ENCODE peak calls at places on chromosomes 16 and 17, in six cellular contexts. One of them, this sample, is unnamed.

GRCh38 chr17:58991718-58992331 is 114.9 kb downstream of the TRIM37 start:
- DNase-seq in stimulated activated CD4-positive, alpha-beta T cell treated with anti-CD3 and anti-CD28 coated beads, TNF-alpha, amount 100 ng/mL, for 48 hours: no peak
- DNase-seq in OCI-LY7: no peak
- DNase-seq in stimulated activated CD8-positive, alpha-beta memory T cell treated with anti-CD3 and anti-CD28 coated beads, Interleukin-7, amount 100 ng/mL, for 4 hours: no peak
- DNase-seq in amniotic stem cell: peak
- DNase-seq in activated naive CD4-positive, alpha-beta T cell treated with anti-CD3 and anti-CD28 coated beads for 36 hours: peak
- DNase-seq in this sample: no peak

GRCh38 chr16:7437843-7438242 is 105.2 kb downstream of the RBFOX1 start:
- DNase-seq in OCI-LY7: no peak
- DNase-seq in amniotic stem cell: no peak
- DNase-seq in stimulated activated CD4-positive, alpha-beta T cell treated with anti-CD3 and anti-CD28 coated beads, TNF-alpha, amount 100 ng/mL, for 48 hours: no peak
- DNase-seq in activated naive CD4-positive, alpha-beta T cell treated with anti-CD3 and anti-CD28 coated beads for 36 hours: no peak
- DNase-seq in stimulated activated CD8-positive, alpha-beta memory T cell treated with anti-CD3 and anti-CD28 coated beads, Interleukin-7, amount 100 ng/mL, for 4 hours: no peak
- DNase-seq in this sample: no peak

GRCh38 chr16:1933097-1933661 is 9.8 kb downstream of the MSRB1 start:
- DNase-seq in stimulated activated CD8-positive, alpha-beta memory T cell treated with anti-CD3 and anti-CD28 coated beads, Interleukin-7, amount 100 ng/mL, for 4 hours: no peak
- DNase-seq in stimulated activated CD4-positive, alpha-beta T cell treated with anti-CD3 and anti-CD28 coated beads, TNF-alpha, amount 100 ng/mL, for 48 hours: no peak
- DNase-seq in amniotic stem cell: no peak
- DNase-seq in OCI-LY7: no peak
- DNase-seq in activated naive CD4-positive, alpha-beta T cell treated with anti-CD3 and anti-CD28 coated beads for 36 hours: no peak
- DNase-seq in this sample: no peak

GRCh38 chr17:64083571-64084085 is 46.3 kb downstream of the ERN1 start:
- DNase-seq in OCI-LY7: peak
- DNase-seq in stimulated activated CD8-positive, alpha-beta memory T cell treated with anti-CD3 and anti-CD28 coated beads, Interleukin-7, amount 100 ng/mL, for 4 hours: no peak
- DNase-seq in amniotic stem cell: no peak
- DNase-seq in stimulated activated CD4-positive, alpha-beta T cell treated with anti-CD3 and anti-CD28 coated beads, TNF-alpha, amount 100 ng/mL, for 48 hours: no peak
- DNase-seq in activated naive CD4-positive, alpha-beta T cell treated with anti-CD3 and anti-CD28 coated beads for 36 hours: no peak
- DNase-seq in this sample: no peak

GRCh38 chr17:42895185-42895555 is 5.4 kb upstream of the G6PC1 start:
- DNase-seq in OCI-LY7: no peak
- DNase-seq in stimulated activated CD4-positive, alpha-beta T cell treated with anti-CD3 and anti-CD28 coated beads, TNF-alpha, amount 100 ng/mL, for 48 hours: no peak
- DNase-seq in amniotic stem cell: peak
- DNase-seq in stimulated activated CD8-positive, alpha-beta memory T cell treated with anti-CD3 and anti-CD28 coated beads, Interleukin-7, amount 100 ng/mL, for 4 hours: no peak
- DNase-seq in activated naive CD4-positive, alpha-beta T cell treated with anti-CD3 and anti-CD28 coated beads for 36 hours: no peak
- DNase-seq in this sample: no peak

GRCh38 chr16:85173077-85173980 is 61.1 kb upstream of the CIBAR2 start:
- DNase-seq in stimulated activated CD4-positive, alpha-beta T cell treated with anti-CD3 and anti-CD28 coated beads, TNF-alpha, amount 100 ng/mL, for 48 hours: no peak
- DNase-seq in amniotic stem cell: peak
- DNase-seq in stimulated activated CD8-positive, alpha-beta memory T cell treated with anti-CD3 and anti-CD28 coated beads, Interleukin-7, amount 100 ng/mL, for 4 hours: no peak
- DNase-seq in OCI-LY7: no peak
- DNase-seq in activated naive CD4-positive, alpha-beta T cell treated with anti-CD3 and anti-CD28 coated beads for 36 hours: no peak
- DNase-seq in this sample: no peak

GRCh38 chr16:84532299-84532724 is 27.9 kb upstream of the MEAK7 start:
- DNase-seq in stimulated activated CD4-positive, alpha-beta T cell treated with anti-CD3 and anti-CD28 coated beads, TNF-alpha, amount 100 ng/mL, for 48 hours: no peak
- DNase-seq in activated naive CD4-positive, alpha-beta T cell treated with anti-CD3 and anti-CD28 coated beads for 36 hours: no peak
- DNase-seq in amniotic stem cell: peak
- DNase-seq in OCI-LY7: no peak
- DNase-seq in stimulated activated CD8-positive, alpha-beta memory T cell treated with anti-CD3 and anti-CD28 coated beads, Interleukin-7, amount 100 ng/mL, for 4 hours: no peak
- DNase-seq in this sample: no peak

GRCh38 chr16:50591800-50592771 is 43.9 kb downstream of the NKD1 start:
- DNase-seq in stimulated activated CD4-positive, alpha-beta T cell treated with anti-CD3 and anti-CD28 coated beads, TNF-alpha, amount 100 ng/mL, for 48 hours: no peak
- DNase-seq in activated naive CD4-positive, alpha-beta T cell treated with anti-CD3 and anti-CD28 coated beads for 36 hours: no peak
- DNase-seq in OCI-LY7: no peak
- DNase-seq in stimulated activated CD8-positive, alpha-beta memory T cell treated with anti-CD3 and anti-CD28 coated beads, Interleukin-7, amount 100 ng/mL, for 4 hours: no peak
- DNase-seq in amniotic stem cell: no peak
- DNase-seq in this sample: no peak

GRCh38 chr17:64622931-64623654 is 39.0 kb downstream of the SMURF2 start:
- DNase-seq in OCI-LY7: no peak
- DNase-seq in stimulated activated CD8-positive, alpha-beta memory T cell treated with anti-CD3 and anti-CD28 coated beads, Interleukin-7, amount 100 ng/mL, for 4 hours: no peak
- DNase-seq in stimulated activated CD4-positive, alpha-beta T cell treated with anti-CD3 and anti-CD28 coated beads, TNF-alpha, amount 100 ng/mL, for 48 hours: no peak
- DNase-seq in amniotic stem cell: peak
- DNase-seq in activated naive CD4-positive, alpha-beta T cell treated with anti-CD3 and anti-CD28 coated beads for 36 hours: no peak
- DNase-seq in this sample: no peak

GRCh38 chr17:51666971-51667721 is 406.8 kb downstream of the UTP18 start:
- DNase-seq in OCI-LY7: no peak
- DNase-seq in stimulated activated CD4-positive, alpha-beta T cell treated with anti-CD3 and anti-CD28 coated beads, TNF-alpha, amount 100 ng/mL, for 48 hours: no peak
- DNase-seq in activated naive CD4-positive, alpha-beta T cell treated with anti-CD3 and anti-CD28 coated beads for 36 hours: no peak
- DNase-seq in amniotic stem cell: no peak
- DNase-seq in stimulated activated CD8-positive, alpha-beta memory T cell treated with anti-CD3 and anti-CD28 coated beads, Interleukin-7, amount 100 ng/mL, for 4 hours: no peak
- DNase-seq in this sample: no peak

GRCh38 chr16:14454391-14454790 is 175.7 kb downstream of the PARN start:
- DNase-seq in stimulated activated CD4-positive, alpha-beta T cell treated with anti-CD3 and anti-CD28 coated beads, TNF-alpha, amount 100 ng/mL, for 48 hours: no peak
- DNase-seq in activated naive CD4-positive, alpha-beta T cell treated with anti-CD3 and anti-CD28 coated beads for 36 hours: no peak
- DNase-seq in stimulated activated CD8-positive, alpha-beta memory T cell treated with anti-CD3 and anti-CD28 coated beads, Interleukin-7, amount 100 ng/mL, for 4 hours: no peak
- DNase-seq in amniotic stem cell: no peak
- DNase-seq in OCI-LY7: no peak
- DNase-seq in this sample: no peak

GRCh38 chr16:56289862-56290261 is 98.6 kb downstream of the GNAO1 start:
- DNase-seq in stimulated activated CD8-positive, alpha-beta memory T cell treated with anti-CD3 and anti-CD28 coated beads, Interleukin-7, amount 100 ng/mL, for 4 hours: no peak
- DNase-seq in activated naive CD4-positive, alpha-beta T cell treated with anti-CD3 and anti-CD28 coated beads for 36 hours: no peak
- DNase-seq in amniotic stem cell: no peak
- DNase-seq in stimulated activated CD4-positive, alpha-beta T cell treated with anti-CD3 and anti-CD28 coated beads, TNF-alpha, amount 100 ng/mL, for 48 hours: no peak
- DNase-seq in OCI-LY7: no peak
- DNase-seq in this sample: no peak

GRCh38 chr17:266701-267656 is 85.5 kb upstream of the DOC2B start:
- DNase-seq in amniotic stem cell: no peak
- DNase-seq in stimulated activated CD8-positive, alpha-beta memory T cell treated with anti-CD3 and anti-CD28 coated beads, Interleukin-7, amount 100 ng/mL, for 4 hours: no peak
- DNase-seq in activated naive CD4-positive, alpha-beta T cell treated with anti-CD3 and anti-CD28 coated beads for 36 hours: no peak
- DNase-seq in OCI-LY7: no peak
- DNase-seq in stimulated activated CD4-positive, alpha-beta T cell treated with anti-CD3 and anti-CD28 coated beads, TNF-alpha, amount 100 ng/mL, for 48 hours: no peak
- DNase-seq in this sample: no peak

GRCh38 chr17:40121886-40122465 is at the start of gene MSL1:
- DNase-seq in stimulated activated CD4-positive, alpha-beta T cell treated with anti-CD3 and anti-CD28 coated beads, TNF-alpha, amount 100 ng/mL, for 48 hours: peak
- DNase-seq in activated naive CD4-positive, alpha-beta T cell treated with anti-CD3 and anti-CD28 coated beads for 36 hours: peak
- DNase-seq in amniotic stem cell: peak
- DNase-seq in stimulated activated CD8-positive, alpha-beta memory T cell treated with anti-CD3 and anti-CD28 coated beads, Interleukin-7, amount 100 ng/mL, for 4 hours: peak
- DNase-seq in OCI-LY7: peak
- DNase-seq in this sample: peak

GRCh38 chr16:3068486-3068885 is 3.0 kb downstream of the IL32 start:
- DNase-seq in OCI-LY7: no peak
- DNase-seq in stimulated activated CD8-positive, alpha-beta memory T cell treated with anti-CD3 and anti-CD28 coated beads, Interleukin-7, amount 100 ng/mL, for 4 hours: no peak
- DNase-seq in stimulated activated CD4-positive, alpha-beta T cell treated with anti-CD3 and anti-CD28 coated beads, TNF-alpha, amount 100 ng/mL, for 48 hours: no peak
- DNase-seq in activated naive CD4-positive, alpha-beta T cell treated with anti-CD3 and anti-CD28 coated beads for 36 hours: no peak
- DNase-seq in amniotic stem cell: no peak
- DNase-seq in this sample: no peak